ENCODE peak calls at places on chromosomes 6 and 20, in four cellular contexts. D is astrocyte of the spinal cord, E is H9, Z is astrocyte of the cerebellum. F is an unnamed sample.

GRCh38 chr6:146408583-146408982 is 135.1 kb upstream of the RAB32 start:
- DNase-seq in D (no peak), E (no peak), Z (no peak), F (no peak)

GRCh38 chr6:5305968-5306626 is 44.8 kb downstream of the FARS2 start:
- DNase-seq in D (no peak), E (no peak), Z (no peak), F (no peak)

GRCh38 chr20:60403105-60403741 is 445.0 kb downstream of the CDH26 start:
- DNase-seq in E (no peak), Z (peak; percentile 68), D (peak; percentile 45), F (no peak)

GRCh38 chr20:58555078-58555765 is 40.0 kb upstream of the APCDD1L start:
- DNase-seq in Z (peak; percentile 61), D (peak; percentile 86), E (peak; percentile 1), F (no peak)

GRCh38 chr6:168834814-168835213 is 393.8 kb downstream of the SMOC2 start:
- DNase-seq in Z (no peak), D (no peak), E (no peak), F (no peak)

GRCh38 chr6:16901777-16902176 is 140.5 kb upstream of the ATXN1 start:
- DNase-seq in D (peak; percentile 57), Z (peak; percentile 72), E (no peak), F (no peak)

GRCh38 chr20:14431568-14431967 is 94.2 kb upstream of the FLRT3 start:
- DNase-seq in E (no peak), Z (no peak), D (no peak), F (no peak)

GRCh38 chr6:143619844-143620243 is 57.9 kb upstream of the PHACTR2 start:
- DNase-seq in D (no peak), Z (no peak), E (no peak), F (no peak)

GRCh38 chr6:36984581-36985383 is 1.2 kb downstream of the MTCH1 start:
- DNase-seq in D (peak; percentile 64), E (peak; percentile 79), Z (peak; percentile 13), F (peak; percentile 62)

GRCh38 chr20:31713312-31714049 is 9.2 kb downstream of the BCL2L1 start:
- DNase-seq in E (peak; percentile 56), Z (peak; percentile 75), D (peak; percentile 85), F (no peak)

GRCh38 chr20:43666376-43667328 is at the start of gene MYBL2:
- DNase-seq in D (peak; percentile 33), E (peak; percentile 87), Z (no peak), F (peak; percentile 80)

GRCh38 chr6:53956068-53956711 is 155.1 kb upstream of the MLIP start:
- DNase-seq in Z (peak; percentile 64), D (peak; percentile 48), E (peak; percentile 88), F (peak; percentile 80)

GRCh38 chr6:26087284-26088115 is at the start of gene HFE:
- DNase-seq in E (peak; percentile 59), D (peak; percentile 64), Z (no peak), F (no peak)

GRCh38 chr6:106309766-106310373 is 15.7 kb downstream of the ATG5 start:
- DNase-seq in Z (no peak), D (peak; percentile 42), E (no peak), F (no peak)

GRCh38 chr6:155301867-155302266 is 12.4 kb downstream of the TFB1M start:
- DNase-seq in Z (peak; percentile 79), D (peak; percentile 83), E (no peak), F (no peak)

GRCh38 chr6:121851056-121851455 is 415.6 kb downstream of the GJA1 start:
- DNase-seq in D (no peak), Z (no peak), E (peak; percentile 74), F (no peak)

GRCh38 chr6:28258877-28259777 is at the start of gene NKAPL:
- DNase-seq in D (peak; percentile 53), Z (no peak), E (peak; percentile 34), F (no peak)

GRCh38 chr6:107491791-107492674 is 2.1 kb downstream of the SOBP start:
- DNase-seq in E (no peak), Z (peak; percentile 44), D (peak; percentile 71), F (no peak)

GRCh38 chr20:50980071-50980681 is 21.6 kb downstream of the MOCS3 start:
- DNase-seq in Z (peak; percentile 96), D (peak; percentile 99), E (no peak), F (no peak)

GRCh38 chr20:17501701-17502100 is 29.5 kb downstream of the BFSP1 start:
- DNase-seq in D (no peak), Z (no peak), E (peak; percentile 17), F (no peak)

GRCh38 chr20:59258103-59258705 is 42.2 kb upstream of the EDN3 start:
- DNase-seq in D (no peak), E (no peak), Z (no peak), F (no peak)

GRCh38 chr20:62522748-62523396 is 47.1 kb upstream of the GATA5 start:
- DNase-seq in D (no peak), E (no peak), Z (no peak), F (no peak)

GRCh38 chr6:139577991-139578604 is 203.7 kb upstream of the CITED2 start:
- DNase-seq in Z (peak; percentile 89), D (peak; percentile 92), E (no peak), F (no peak)

GRCh38 chr6:209432-210103 is 82.7 kb upstream of the DUSP22 start:
- DNase-seq in D (no peak), Z (no peak), E (no peak), F (no peak)

GRCh38 chr6:90170601-90171000 is 126.0 kb downstream of the BACH2 start:
- DNase-seq in Z (no peak), E (no peak), D (no peak), F (no peak)

GRCh38 chr6:166360243-166361079 is 18.1 kb upstream of the SFT2D1 start:
- DNase-seq in Z (no peak), E (no peak), D (peak; percentile 71), F (peak; percentile 30)

GRCh38 chr6:111793711-111794111 is 79.5 kb downstream of the FYN start:
- DNase-seq in E (no peak), Z (no peak), D (no peak), F (no peak)

GRCh38 chr20:50146214-50146613 is 7.3 kb downstream of the PEDS1 start:
- DNase-seq in Z (no peak), D (no peak), E (no peak), F (no peak)

GRCh38 chr6:121436966-121437756 is 1.7 kb downstream of the GJA1 start:
- DNase-seq in Z (no peak), D (peak; percentile 68), E (no peak), F (peak; percentile 73)

GRCh38 chr6:66568271-66568670 is 861.2 kb upstream of the EYS start:
- DNase-seq in E (peak; percentile 43), Z (no peak), D (no peak), F (no peak)
- TF ChIP-seq CTCF in E (peak; percentile 47), Z (no peak), D (no peak), F (no peak)

DNA sequence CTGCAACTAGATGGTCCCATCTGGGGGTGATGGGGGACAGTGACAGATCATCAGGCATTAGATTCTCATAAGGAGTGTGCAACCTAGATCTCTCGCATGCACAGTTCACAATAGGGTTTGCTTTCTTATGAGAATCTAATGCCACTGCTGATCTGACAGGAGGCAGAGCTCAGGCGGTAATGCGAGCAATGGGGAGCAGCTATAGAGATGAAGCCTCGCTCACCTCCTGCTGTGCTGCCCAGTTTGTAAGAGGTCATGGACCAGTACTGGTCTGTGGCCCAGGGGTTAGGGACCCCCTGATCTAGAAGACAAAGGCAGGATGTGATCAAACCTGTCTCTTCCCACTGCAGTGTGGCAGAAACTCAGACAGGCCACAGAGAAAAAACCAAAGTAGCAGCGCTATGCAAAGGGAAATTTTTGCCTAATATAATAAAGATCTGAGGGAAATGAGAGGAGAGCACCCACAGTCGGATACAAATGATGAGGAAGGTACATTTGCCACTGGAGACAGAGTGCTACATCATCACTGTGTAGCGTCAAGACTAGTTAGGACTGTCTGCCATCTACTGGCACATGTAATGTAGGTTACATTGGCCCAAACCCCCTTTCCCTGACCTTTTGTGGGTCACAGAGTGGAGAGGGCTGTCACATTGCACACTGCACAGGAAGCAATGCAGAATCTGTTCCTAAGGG is 4.1 kb upstream of the LY86 start:
- DNase-seq in D (no peak), E (no peak), Z (no peak), F (no peak)
- TF ChIP-seq CTCF in D (no peak), E (peak; percentile 30), Z (no peak), F (no peak)

GRCh38 chr6:149861603-149862423 is 2.3 kb downstream of the LRP11 start:
- DNase-seq in Z (no peak), E (no peak), D (no peak), F (no peak)
- TF ChIP-seq CTCF in Z (no peak), E (no peak), D (no peak), F (no peak)

GRCh38 chr6:30572078-30572605 is 900 bp downstream of the ABCF1 start:
- DNase-seq in Z (no peak), E (no peak), D (no peak), F (no peak)
- TF ChIP-seq CTCF in Z (no peak), E (no peak), D (no peak), F (no peak)

GRCh38 chr6:133887478-133887877 is 1.4 kb upstream of the TCF21 start:
- DNase-seq in E (no peak), Z (no peak), D (no peak), F (no peak)

GRCh38 chr6:133891814-133892443 is 3.0 kb downstream of the TCF21 start:
- DNase-seq in E (no peak), Z (no peak), D (peak; percentile 37), F (no peak)

GRCh38 chr6:133890941-133891813 is 2.3 kb downstream of the TCF21 start:
- DNase-seq in Z (no peak), D (peak; percentile 54), E (peak; percentile 77), F (peak; percentile 50)

GRCh38 chr6:133888931-133889556 is at the start of gene TCF21:
- DNase-seq in E (peak; percentile 73), D (peak; percentile 59), Z (no peak), F (no peak)

DNA sequence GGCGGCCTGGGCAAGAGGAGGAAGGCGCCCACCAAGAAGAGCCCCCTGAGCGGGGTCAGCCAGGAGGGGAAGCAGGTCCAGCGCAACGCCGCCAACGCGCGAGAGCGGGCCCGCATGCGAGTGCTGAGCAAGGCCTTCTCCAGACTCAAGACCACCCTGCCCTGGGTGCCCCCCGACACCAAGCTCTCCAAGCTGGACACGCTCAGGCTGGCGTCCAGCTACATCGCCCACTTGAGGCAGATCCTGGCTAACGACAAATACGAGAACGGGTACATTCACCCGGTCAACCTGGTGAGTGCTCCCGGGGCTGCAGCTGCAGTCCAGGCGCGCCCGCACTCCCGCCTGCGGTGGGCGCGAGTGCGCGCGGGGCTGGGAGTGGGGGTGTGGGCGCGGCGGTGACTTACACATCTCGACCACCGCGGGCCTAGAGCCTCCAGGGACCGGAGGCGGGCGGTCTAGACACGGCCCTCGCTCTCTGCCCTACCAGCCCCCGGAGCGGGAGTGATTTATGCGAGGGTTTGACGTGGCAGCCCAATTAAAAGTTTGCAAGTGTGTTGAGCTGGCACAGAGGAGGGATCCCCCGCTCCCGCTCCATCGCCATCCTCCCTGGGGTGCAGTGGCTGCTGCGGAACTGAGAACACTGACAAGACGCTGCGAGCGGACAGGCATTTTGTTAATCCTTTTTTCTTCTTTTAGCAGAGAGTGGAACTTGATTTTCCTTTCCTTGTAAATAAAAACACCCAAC is 816 bp downstream of the TCF21 start:
- DNase-seq in D (peak; percentile 60), E (peak; percentile 65), Z (no peak), F (peak; percentile 45)
- TF ChIP-seq CTCF in D (peak; percentile 30), E (peak; percentile 29), Z (peak; percentile 21), F (no peak)

GRCh38 chr6:32070814-32071466 is 32.7 kb downstream of the CYP21A2 start:
- DNase-seq in D (no peak), E (no peak), Z (no peak), F (no peak)
- TF ChIP-seq CTCF in D (no peak), E (no peak), Z (no peak), F (no peak)

GRCh38 chr20:25390538-25391528 is at the start of gene ABHD12:
- DNase-seq in Z (peak; percentile 87), E (peak; percentile 97), D (peak; percentile 97), F (peak; percentile 97)
- TF ChIP-seq CTCF in Z (no peak), E (no peak), D (no peak), F (no peak)

F was measured in glutamatergic neuron.